ENCODE peak calls at places on chromosome 1, in ten cellular contexts. F is glutamatergic neuron; T is ACHN; L is kidney; U is left ventricle myocardium superior; G is stimulated activated CD4-positive, alpha-beta T cell treated with anti-CD3 and anti-CD28 coated beads, Interleukin-4, amount 100 ng/mL, for 1 hour; S is progenitor cell of endocrine pancreas; I is endodermal cell; Z is nephron progenitor cell; K is neural crest cell. Q is an unnamed sample.

GRCh38 chr1:53195913-53196484 is 625 bp upstream of the CPT2 start:
- DNase-seq in K (no peak), T (no peak), Z (no peak), G (no peak), S (no peak), I (no peak), L (no peak), F (no peak), U (no peak), Q (no peak)

GRCh38 chr1:145845514-145846161 is at the start of gene NUDT17:
- DNase-seq in U (peak), Z (peak), F (peak), S (peak), I (peak), L (peak), G (peak), T (peak), K (peak), Q (peak)

GRCh38 chr1:70503358-70503757 is 92.3 kb downstream of the CTH start:
- DNase-seq in L (no peak), K (no peak), U (no peak), S (no peak), T (no peak), I (no peak), F (no peak), G (no peak), Z (no peak), Q (no peak)

GRCh38 chr1:77925536-77925935 is 37.1 kb downstream of the NEXN start:
- DNase-seq in L (no peak), I (no peak), T (no peak), G (no peak), S (no peak), K (no peak), Z (no peak), U (no peak), F (no peak), Q (no peak)

GRCh38 chr1:74271503-74271902 is 36.3 kb downstream of the TNNI3K start:
- DNase-seq in I (peak), U (no peak), T (no peak), S (no peak), K (no peak), Z (no peak), L (no peak), G (no peak), F (no peak), Q (no peak)

GRCh38 chr1:198107041-198107440 is 49.8 kb upstream of the NEK7 start:
- DNase-seq in L (no peak), F (no peak), S (no peak), Z (no peak), T (no peak), I (no peak), G (no peak), U (no peak), K (no peak), Q (peak)

GRCh38 chr1:204494281-204495077 is at the start of gene PIK3C2B:
- DNase-seq in F (peak), U (peak), G (peak), L (peak), T (peak), I (peak), S (peak), Z (peak), K (peak), Q (peak)

GRCh38 chr1:156081174-156082110 is 823 bp downstream of the MEX3A start:
- DNase-seq in K (no peak), Z (no peak), S (no peak), F (peak), G (no peak), U (no peak), L (no peak), T (no peak), I (peak), Q (no peak)

GRCh38 chr1:81670286-81670685 is 130.4 kb upstream of the ADGRL2 start:
- DNase-seq in L (peak), F (no peak), G (no peak), U (peak), Z (no peak), K (no peak), I (no peak), T (peak), S (no peak), Q (peak)

GRCh38 chr1:189269011-189269410 is 1208.7 kb downstream of the BRINP3 start:
- DNase-seq in S (no peak), L (no peak), U (no peak), F (no peak), I (no peak), K (no peak), Z (no peak), G (no peak), T (peak), Q (no peak)

GRCh38 chr1:179087665-179088064 is 5.8 kb downstream of the TOR3A start:
- DNase-seq in I (peak), L (no peak), U (no peak), S (no peak), G (no peak), T (no peak), F (no peak), K (no peak), Z (no peak), Q (no peak)

GRCh38 chr1:111603979-111604378 is 15.6 kb upstream of the RAP1A start:
- DNase-seq in U (no peak), G (peak), K (no peak), I (no peak), Z (no peak), T (no peak), L (peak), F (no peak), S (no peak), Q (no peak)

GRCh38 chr1:8516793-8517556 is 199.1 kb downstream of the SLC45A1 start:
- DNase-seq in F (no peak), L (no peak), K (no peak), Z (no peak), U (no peak), S (no peak), I (no peak), G (no peak), T (no peak), Q (no peak)

GRCh38 chr1:170668301-170668789 is 4.4 kb downstream of the PRRX1 start:
- DNase-seq in Z (peak), L (no peak), I (peak), F (peak), S (no peak), U (peak), T (no peak), G (no peak), K (no peak), Q (no peak)

GRCh38 chr1:158290571-158290935 is 830 bp downstream of the CD1C start:
- DNase-seq in L (no peak), T (no peak), I (no peak), Z (no peak), F (no peak), K (no peak), G (no peak), U (no peak), S (no peak), Q (no peak)

GRCh38 chr1:170698711-170699275 is 34.9 kb downstream of the PRRX1 start:
- DNase-seq in L (no peak), T (no peak), G (no peak), U (peak), I (no peak), F (no peak), Z (peak), K (peak), S (no peak), Q (no peak)

GRCh38 chr1:43149889-43150288 is 22.2 kb downstream of the EBNA1BP2 start:
- DNase-seq in U (no peak), I (no peak), L (no peak), K (no peak), F (no peak), G (no peak), T (no peak), Z (no peak), S (no peak), Q (no peak)

GRCh38 chr1:231653611-231654010 is 27.0 kb downstream of the DISC1 start:
- DNase-seq in T (no peak), G (no peak), Z (no peak), I (no peak), L (no peak), U (no peak), F (no peak), S (no peak), K (no peak), Q (no peak)

GRCh38 chr1:81142099-81142776 is 658.5 kb upstream of the ADGRL2 start:
- DNase-seq in F (no peak), Z (no peak), U (no peak), G (no peak), I (no peak), T (peak), K (no peak), L (no peak), S (no peak), Q (no peak)

GRCh38 chr1:47875831-47876586 is 121.2 kb downstream of the TRABD2B start:
- DNase-seq in L (no peak), G (no peak), U (no peak), T (peak), S (no peak), I (no peak), F (no peak), K (no peak), Z (peak), Q (peak)

GRCh38 chr1:180674603-180675530 is 43.0 kb downstream of the XPR1 start:
- DNase-seq in I (no peak), T (no peak), S (no peak), K (no peak), Z (no peak), U (no peak), L (no peak), G (no peak), F (no peak), Q (no peak)

GRCh38 chr1:24277420-24278169 is 41.6 kb upstream of the GRHL3 start:
- DNase-seq in K (no peak), L (no peak), T (peak), I (no peak), Z (no peak), S (no peak), G (no peak), F (no peak), U (no peak), Q (no peak)

GRCh38 chr1:224524679-224525078 is 90.1 kb upstream of the WDR26 start:
- DNase-seq in S (no peak), K (no peak), G (no peak), Z (no peak), U (no peak), L (no peak), I (no peak), T (peak), F (no peak), Q (no peak)

GRCh38 chr1:151024540-151025146 is 11.7 kb upstream of the BNIPL start:
- DNase-seq in U (peak), T (peak), K (peak), S (peak), Z (peak), G (peak), F (peak), I (peak), L (peak), Q (peak)

GRCh38 chr1:22611530-22611947 is 24.9 kb upstream of the C1QA start:
- DNase-seq in F (no peak), U (peak), I (peak), L (no peak), S (peak), T (peak), Z (peak), K (peak), G (peak), Q (peak)

GRCh38 chr1:157618190-157618589 is 20.3 kb upstream of the FCRL4 start:
- DNase-seq in I (no peak), T (no peak), Z (no peak), U (no peak), K (no peak), F (no peak), G (no peak), L (no peak), S (no peak), Q (no peak)

GRCh38 chr1:9589144-9589718 is 520 bp downstream of the TMEM201 start:
- DNase-seq in L (no peak), U (peak), G (peak), Z (peak), T (peak), S (no peak), F (peak), K (no peak), I (peak), Q (no peak)

Q was measured in SK-MEL-5.